ENCODE peak calls at places on chromosomes 6 and 20, in four cellular contexts. One of them, this sample, is unnamed.

GRCh38 chr6:28142446-28142845 is 763 bp downstream of the ZKSCAN8 start:
- DNase-seq in AG09309: no peak
- DNase-seq in lower leg skin: no peak
- DNase-seq in kidney epithelial cell: no peak
- DNase-seq in this sample: no peak

GRCh38 chr6:159255434-159255951 is 86.3 kb downstream of the FNDC1 start:
- DNase-seq in lower leg skin: no peak
- DNase-seq in kidney epithelial cell: no peak
- DNase-seq in AG09309: no peak
- DNase-seq in this sample: no peak

GRCh38 chr20:4665591-4665990 is 56.1 kb upstream of the PRND start:
- DNase-seq in AG09309: no peak
- DNase-seq in kidney epithelial cell: no peak
- DNase-seq in lower leg skin: no peak
- DNase-seq in this sample: no peak

GRCh38 chr20:48716086-48716485 is 111.7 kb downstream of the PREX1 start:
- DNase-seq in kidney epithelial cell: no peak
- DNase-seq in lower leg skin: no peak
- DNase-seq in AG09309: no peak
- DNase-seq in this sample: no peak

GRCh38 chr6:14690120-14691056 is 555.5 kb upstream of the JARID2 start:
- DNase-seq in kidney epithelial cell: no peak
- DNase-seq in lower leg skin: no peak
- DNase-seq in AG09309: no peak
- DNase-seq in this sample: no peak

GRCh38 chr6:28816909-28817807 is 106.6 kb downstream of the TRIM27 start:
- DNase-seq in kidney epithelial cell: no peak
- DNase-seq in lower leg skin: no peak
- DNase-seq in AG09309: no peak
- DNase-seq in this sample: peak

GRCh38 chr6:75874224-75874623 is 125.2 kb downstream of the MYO6 start:
- DNase-seq in lower leg skin: no peak
- DNase-seq in AG09309: no peak
- DNase-seq in kidney epithelial cell: no peak
- DNase-seq in this sample: no peak

GRCh38 chr20:31674895-31675827 is 37.4 kb downstream of the COX4I2 start:
- DNase-seq in kidney epithelial cell: no peak
- DNase-seq in AG09309: peak
- DNase-seq in lower leg skin: peak
- DNase-seq in this sample: no peak

GRCh38 chr20:63062188-63063140 is 55.7 kb upstream of the BHLHE23 start:
- DNase-seq in kidney epithelial cell: no peak
- DNase-seq in AG09309: no peak
- DNase-seq in lower leg skin: peak
- DNase-seq in this sample: no peak

GRCh38 chr20:25223179-25223661 is 24.7 kb upstream of the PYGB start:
- DNase-seq in lower leg skin: peak
- DNase-seq in kidney epithelial cell: peak
- DNase-seq in AG09309: peak
- DNase-seq in this sample: peak

GRCh38 chr6:132964868-132965382 is 150.6 kb downstream of the RPS12 start:
- DNase-seq in AG09309: no peak
- DNase-seq in lower leg skin: no peak
- DNase-seq in kidney epithelial cell: no peak
- DNase-seq in this sample: no peak

GRCh38 chr6:125810435-125810834 is 19.7 kb downstream of the NCOA7 start:
- DNase-seq in AG09309: no peak
- DNase-seq in kidney epithelial cell: no peak
- DNase-seq in lower leg skin: no peak
- DNase-seq in this sample: no peak

GRCh38 chr20:51400051-51400926 is 142.2 kb downstream of the NFATC2 start:
- DNase-seq in lower leg skin: no peak
- DNase-seq in kidney epithelial cell: no peak
- DNase-seq in AG09309: no peak
- DNase-seq in this sample: no peak

GRCh38 chr20:23226612-23227265 is 123.9 kb upstream of the NXT1 start:
- DNase-seq in kidney epithelial cell: no peak
- DNase-seq in lower leg skin: peak
- DNase-seq in AG09309: no peak
- DNase-seq in this sample: no peak

GRCh38 chr20:62219101-62219991 is 732 bp downstream of the HRH3 start:
- DNase-seq in kidney epithelial cell: no peak
- DNase-seq in lower leg skin: no peak
- DNase-seq in AG09309: no peak
- DNase-seq in this sample: no peak

GRCh38 chr6:141580121-141580520 is 552.6 kb upstream of the GJE1 start:
- DNase-seq in kidney epithelial cell: no peak
- DNase-seq in AG09309: no peak
- DNase-seq in lower leg skin: no peak
- DNase-seq in this sample: no peak

GRCh38 chr6:8434727-8435092 is 635 bp downstream of the SLC35B3 start:
- DNase-seq in AG09309: no peak
- DNase-seq in lower leg skin: no peak
- DNase-seq in kidney epithelial cell: no peak
- DNase-seq in this sample: no peak

GRCh38 chr6:167706313-167707109 is 120.2 kb upstream of the AFDN start:
- DNase-seq in lower leg skin: peak
- DNase-seq in AG09309: no peak
- DNase-seq in kidney epithelial cell: no peak
- DNase-seq in this sample: no peak

GRCh38 chr20:32524871-32525501 is 60.1 kb downstream of the NOL4L start:
- DNase-seq in lower leg skin: no peak
- DNase-seq in AG09309: no peak
- DNase-seq in kidney epithelial cell: no peak
- DNase-seq in this sample: no peak

DNA sequence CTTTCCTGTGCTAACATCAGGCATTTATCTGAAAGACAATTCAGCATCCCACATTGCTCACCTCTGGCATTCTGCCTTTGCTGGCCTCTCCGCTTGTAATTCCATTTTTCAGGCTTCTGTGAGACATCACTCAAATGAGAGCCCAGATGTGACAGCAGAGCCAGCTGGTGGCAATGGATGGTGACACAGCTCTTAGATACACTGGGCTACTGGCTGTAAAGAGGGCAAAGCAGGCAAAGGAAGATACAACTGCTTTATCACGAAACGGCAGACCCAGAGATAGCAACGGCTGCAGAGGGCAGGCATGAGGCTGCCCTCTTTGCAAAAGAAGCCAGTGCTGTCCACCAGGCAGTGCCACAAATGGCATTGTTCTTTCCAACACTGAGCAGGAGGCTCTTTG is 329.8 kb downstream of the KIF16B start:
- DNase-seq in AG09309: no peak
- DNase-seq in lower leg skin: no peak
- DNase-seq in kidney epithelial cell: no peak
- DNase-seq in this sample: no peak
- TF ChIP-seq CTCF in AG09309: no peak
- TF ChIP-seq CTCF in lower leg skin: no peak
- TF ChIP-seq CTCF in kidney epithelial cell: no peak
- TF ChIP-seq CTCF in this sample: no peak

GRCh38 chr6:128070406-128070805 is 169.5 kb upstream of the THEMIS start:
- DNase-seq in lower leg skin: no peak
- DNase-seq in AG09309: no peak
- DNase-seq in kidney epithelial cell: no peak
- DNase-seq in this sample: no peak

GRCh38 chr6:128067446-128068109 is 166.7 kb upstream of the THEMIS start:
- DNase-seq in AG09309: no peak
- DNase-seq in lower leg skin: no peak
- DNase-seq in kidney epithelial cell: no peak
- DNase-seq in this sample: no peak

GRCh38 chr6:128065072-128065471 is 164.2 kb upstream of the THEMIS start:
- DNase-seq in AG09309: no peak
- DNase-seq in kidney epithelial cell: no peak
- DNase-seq in lower leg skin: no peak
- DNase-seq in this sample: no peak

GRCh38 chr6:128069180-128069579 is 168.3 kb upstream of the THEMIS start:
- DNase-seq in AG09309: peak
- DNase-seq in lower leg skin: no peak
- DNase-seq in kidney epithelial cell: no peak
- DNase-seq in this sample: no peak

GRCh38 chr6:128068110-128068460 is 167.2 kb upstream of the THEMIS start:
- DNase-seq in lower leg skin: no peak
- DNase-seq in kidney epithelial cell: no peak
- DNase-seq in AG09309: no peak
- DNase-seq in this sample: no peak
- TF ChIP-seq CTCF in lower leg skin: no peak
- TF ChIP-seq CTCF in kidney epithelial cell: no peak
- TF ChIP-seq CTCF in AG09309: no peak
- TF ChIP-seq CTCF in this sample: no peak

DNA sequence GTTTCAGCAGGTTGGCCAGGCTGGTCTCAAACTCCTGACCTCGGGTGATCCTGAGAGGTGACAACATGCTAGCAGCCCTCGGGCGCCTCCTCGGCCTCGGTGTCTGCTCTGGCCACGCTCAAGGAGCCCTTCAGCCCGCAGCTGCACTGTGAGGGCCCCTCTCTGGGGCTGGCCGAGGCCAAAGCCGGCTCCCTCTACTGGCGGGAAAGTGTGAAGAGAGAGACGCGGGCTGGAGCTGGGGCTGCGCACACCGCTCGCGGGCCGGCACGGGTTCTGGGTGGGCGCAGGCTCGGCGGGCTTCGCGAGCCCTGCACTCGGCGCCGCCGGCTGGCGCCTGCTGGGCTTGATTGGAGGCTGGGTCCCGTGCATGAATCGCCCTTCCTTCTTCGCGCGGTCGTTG is 80.8 kb upstream of the RBM24 start:
- DNase-seq in AG09309: no peak
- DNase-seq in kidney epithelial cell: no peak
- DNase-seq in lower leg skin: no peak
- DNase-seq in this sample: no peak
- TF ChIP-seq CTCF in AG09309: no peak
- TF ChIP-seq CTCF in kidney epithelial cell: no peak
- TF ChIP-seq CTCF in lower leg skin: no peak
- TF ChIP-seq CTCF in this sample: peak

DNA sequence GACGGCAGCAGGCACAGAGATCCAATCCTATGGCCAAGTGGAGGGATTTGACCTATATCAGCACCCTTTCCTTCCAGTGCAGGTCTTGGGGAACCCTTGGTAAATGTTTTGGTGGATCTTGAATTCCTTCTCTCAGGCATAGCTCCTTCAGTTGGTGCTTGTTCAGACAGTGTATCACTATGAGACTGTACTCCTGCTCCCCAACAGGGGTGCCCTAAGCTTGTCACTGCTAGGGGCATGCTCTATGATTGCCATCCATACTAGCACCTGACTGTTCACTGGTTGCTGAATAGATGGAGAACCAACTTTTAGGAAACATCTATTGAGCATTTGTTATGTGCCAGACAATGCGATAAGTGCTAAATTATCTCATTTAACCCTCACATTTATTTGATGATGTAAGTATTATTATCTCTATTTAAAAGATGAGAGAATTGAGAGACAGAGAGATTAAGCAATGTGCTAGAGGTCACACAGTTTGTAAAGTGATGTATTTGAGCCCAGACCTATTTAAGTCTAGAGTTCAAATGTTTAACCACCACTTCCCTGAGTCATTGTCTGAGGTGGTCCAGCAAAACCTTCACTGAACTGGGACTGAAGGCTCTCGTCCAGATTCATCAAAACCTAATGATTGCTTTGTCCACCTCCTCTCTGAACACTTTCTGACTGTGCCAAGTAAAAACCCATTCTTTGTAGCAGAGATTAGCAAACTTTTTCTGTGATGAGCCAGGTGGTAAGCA is 34.3 kb downstream of the ADGRF1 start:
- DNase-seq in AG09309: no peak
- DNase-seq in lower leg skin: no peak
- DNase-seq in kidney epithelial cell: no peak
- DNase-seq in this sample: no peak
- TF ChIP-seq CTCF in AG09309: no peak
- TF ChIP-seq CTCF in lower leg skin: no peak
- TF ChIP-seq CTCF in kidney epithelial cell: no peak
- TF ChIP-seq CTCF in this sample: no peak

This sample was measured in Panc1.